ENCODE peak calls at places on chromosome 14, in six cellular contexts. One of them, this sample, is unnamed. For H3K4me1, the result is how much of the 10 kb centered on the place peaks cover.

GRCh38 chr14:69105326-69105725 is 47.6 kb downstream of the DCAF5 start:
- DNase-seq in fibroblast of lung: peak
- DNase-seq in stomach: no peak
- DNase-seq in astrocyte: peak
- DNase-seq in Panc1: no peak
- DNase-seq in kidney: no peak
- DNase-seq in this sample: no peak

GRCh38 chr14:104473649-104474574 is 105.7 kb upstream of the C14orf180 start:
- DNase-seq in fibroblast of lung: no peak
- DNase-seq in stomach: no peak
- DNase-seq in astrocyte: no peak
- DNase-seq in Panc1: no peak
- DNase-seq in kidney: no peak
- DNase-seq in this sample: no peak

GRCh38 chr14:20327005-20327869 is 5.8 kb downstream of the CCNB1IP1 start:
- DNase-seq in fibroblast of lung: peak
- DNase-seq in stomach: no peak
- DNase-seq in astrocyte: peak
- DNase-seq in Panc1: peak
- DNase-seq in kidney: no peak
- DNase-seq in this sample: no peak

GRCh38 chr14:35134329-35135123 is 12.2 kb downstream of the PRORP start:
- DNase-seq in fibroblast of lung: no peak
- DNase-seq in stomach: no peak
- DNase-seq in astrocyte: no peak
- DNase-seq in Panc1: no peak
- DNase-seq in kidney: no peak
- DNase-seq in this sample: no peak

GRCh38 chr14:99273724-99274345 is 1.8 kb upstream of the BCL11B start:
- DNase-seq in fibroblast of lung: no peak
- DNase-seq in stomach: peak
- DNase-seq in astrocyte: no peak
- DNase-seq in Panc1: no peak
- DNase-seq in kidney: no peak
- DNase-seq in this sample: no peak

GRCh38 chr14:95174184-95174804 is 17.0 kb upstream of the DICER1 start:
- DNase-seq in fibroblast of lung: peak
- DNase-seq in stomach: no peak
- DNase-seq in astrocyte: no peak
- DNase-seq in Panc1: no peak
- DNase-seq in kidney: no peak
- DNase-seq in this sample: no peak

GRCh38 chr14:77158175-77158908 is 16.8 kb upstream of the ZDHHC22 start:
- DNase-seq in fibroblast of lung: peak
- DNase-seq in stomach: no peak
- DNase-seq in astrocyte: peak
- DNase-seq in Panc1: no peak
- DNase-seq in kidney: no peak
- DNase-seq in this sample: no peak

GRCh38 chr14:97524579-97525319 is 727.6 kb downstream of the VRK1 start:
- DNase-seq in fibroblast of lung: no peak
- DNase-seq in stomach: no peak
- DNase-seq in astrocyte: no peak
- DNase-seq in Panc1: no peak
- DNase-seq in kidney: no peak
- DNase-seq in this sample: no peak

GRCh38 chr14:48690349-48690748 is 895.8 kb downstream of the RPS29 start:
- DNase-seq in fibroblast of lung: no peak
- DNase-seq in stomach: no peak
- DNase-seq in astrocyte: no peak
- DNase-seq in Panc1: no peak
- DNase-seq in kidney: no peak
- DNase-seq in this sample: no peak

GRCh38 chr14:100076630-100077029 is 11.4 kb downstream of the EVL start:
- DNase-seq in fibroblast of lung: peak
- DNase-seq in stomach: no peak
- DNase-seq in astrocyte: peak
- DNase-seq in Panc1: no peak
- DNase-seq in kidney: no peak
- DNase-seq in this sample: peak

GRCh38 chr14:21523203-21523602 is 2.9 kb downstream of the SALL2 start:
- DNase-seq in fibroblast of lung: no peak
- DNase-seq in stomach: no peak
- DNase-seq in astrocyte: no peak
- DNase-seq in Panc1: no peak
- DNase-seq in kidney: no peak
- DNase-seq in this sample: no peak

GRCh38 chr14:100283984-100284881 is 22.0 kb downstream of the SLC25A29 start:
- DNase-seq in fibroblast of lung: no peak
- DNase-seq in stomach: peak
- DNase-seq in astrocyte: no peak
- DNase-seq in Panc1: no peak
- DNase-seq in kidney: no peak
- DNase-seq in this sample: peak

GRCh38 chr14:33720388-33720787 is 230.5 kb downstream of the EGLN3 start:
- DNase-seq in fibroblast of lung: no peak
- DNase-seq in stomach: no peak
- DNase-seq in astrocyte: no peak
- DNase-seq in Panc1: no peak
- DNase-seq in kidney: no peak
- DNase-seq in this sample: no peak

GRCh38 chr14:53411110-53411509 is 258.0 kb upstream of the DDHD1 start:
- DNase-seq in fibroblast of lung: peak
- DNase-seq in stomach: no peak
- DNase-seq in astrocyte: peak
- DNase-seq in Panc1: no peak
- DNase-seq in kidney: no peak
- DNase-seq in this sample: no peak

GRCh38 chr14:21309956-21310355 is 30.1 kb downstream of the RPGRIP1 start:
- DNase-seq in fibroblast of lung: no peak
- DNase-seq in stomach: no peak
- DNase-seq in astrocyte: no peak
- DNase-seq in Panc1: no peak
- DNase-seq in kidney: no peak
- DNase-seq in this sample: no peak

GRCh38 chr14:54182419-54183040 is 214.3 kb upstream of the CDKN3 start:
- DNase-seq in fibroblast of lung: peak
- DNase-seq in stomach: no peak
- DNase-seq in astrocyte: peak
- DNase-seq in Panc1: no peak
- DNase-seq in kidney: no peak
- DNase-seq in this sample: no peak

GRCh38 chr14:65019944-65020566 is 33.4 kb downstream of the FNTB start:
- DNase-seq in fibroblast of lung: peak
- DNase-seq in stomach: peak
- DNase-seq in astrocyte: peak
- DNase-seq in Panc1: peak
- DNase-seq in kidney: no peak
- DNase-seq in this sample: no peak

GRCh38 chr14:102930138-102930752 is 7.8 kb downstream of the AMN start:
- DNase-seq in fibroblast of lung: no peak
- DNase-seq in stomach: no peak
- DNase-seq in astrocyte: no peak
- DNase-seq in Panc1: no peak
- DNase-seq in kidney: peak
- DNase-seq in this sample: no peak

GRCh38 chr14:21025374-21026151 is 702 bp upstream of the NDRG2 start:
- DNase-seq in fibroblast of lung: no peak
- DNase-seq in stomach: peak
- DNase-seq in astrocyte: no peak
- DNase-seq in Panc1: no peak
- DNase-seq in kidney: peak
- DNase-seq in this sample: peak

GRCh38 chr14:104296388-104297312 is 158.3 kb downstream of the KIF26A start:
- DNase-seq in fibroblast of lung: no peak
- DNase-seq in stomach: no peak
- DNase-seq in astrocyte: no peak
- DNase-seq in Panc1: no peak
- DNase-seq in kidney: peak
- DNase-seq in this sample: peak

GRCh38 chr14:73059326-73059725 is 992 bp downstream of the RBM25 start:
- DNase-seq in fibroblast of lung: peak
- DNase-seq in stomach: no peak
- DNase-seq in astrocyte: peak
- DNase-seq in Panc1: no peak
- DNase-seq in kidney: no peak
- DNase-seq in this sample: no peak

GRCh38 chr14:100565650-100566049 is 21.6 kb downstream of the BEGAIN start:
- DNase-seq in fibroblast of lung: no peak
- DNase-seq in stomach: no peak
- DNase-seq in astrocyte: no peak
- DNase-seq in Panc1: no peak
- DNase-seq in kidney: no peak
- DNase-seq in this sample: no peak

GRCh38 chr14:66403183-66403582 is 83.0 kb upstream of the CCDC196 start:
- DNase-seq in fibroblast of lung: peak
- DNase-seq in stomach: no peak
- DNase-seq in astrocyte: peak
- DNase-seq in Panc1: peak
- DNase-seq in kidney: no peak
- DNase-seq in this sample: no peak

GRCh38 chr14:64060648-64061096 is 207.9 kb downstream of the SYNE2 start:
- DNase-seq in fibroblast of lung: no peak
- DNase-seq in stomach: no peak
- DNase-seq in astrocyte: no peak
- DNase-seq in Panc1: peak
- DNase-seq in kidney: no peak
- DNase-seq in this sample: no peak

GRCh38 chr14:92341791-92342190 is 18.8 kb downstream of the SLC24A4 start:
- DNase-seq in fibroblast of lung: no peak
- DNase-seq in stomach: no peak
- DNase-seq in astrocyte: no peak
- DNase-seq in Panc1: no peak
- DNase-seq in kidney: no peak
- DNase-seq in this sample: no peak

GRCh38 chr14:81673930-81674329 is 140.3 kb upstream of the SEL1L start:
- DNase-seq in fibroblast of lung: no peak
- DNase-seq in stomach: no peak
- DNase-seq in astrocyte: no peak
- DNase-seq in Panc1: no peak
- DNase-seq in kidney: no peak
- DNase-seq in this sample: no peak

GRCh38 chr14:66395300-66395699 is 90.9 kb upstream of the CCDC196 start:
- DNase-seq in fibroblast of lung: no peak
- DNase-seq in stomach: no peak
- DNase-seq in astrocyte: no peak
- DNase-seq in Panc1: no peak
- DNase-seq in kidney: no peak
- DNase-seq in this sample: no peak

GRCh38 chr14:37890095-37890494 is 294.7 kb downstream of the TTC6 start:
- DNase-seq in fibroblast of lung: no peak
- DNase-seq in stomach: no peak
- DNase-seq in astrocyte: no peak
- DNase-seq in Panc1: no peak
- DNase-seq in kidney: no peak
- DNase-seq in this sample: no peak

GRCh38 chr14:101109981-101110728 is 206.6 kb upstream of the RTL1 start:
- DNase-seq in fibroblast of lung: no peak
- DNase-seq in stomach: peak
- DNase-seq in astrocyte: no peak
- DNase-seq in Panc1: no peak
- DNase-seq in kidney: peak
- DNase-seq in this sample: no peak

GRCh38 chr14:55699131-55700057 is 119.4 kb downstream of the KTN1 start:
- DNase-seq in fibroblast of lung: peak
- DNase-seq in stomach: no peak
- DNase-seq in astrocyte: peak
- DNase-seq in Panc1: no peak
- DNase-seq in kidney: no peak
- DNase-seq in this sample: no peak

GRCh38 chr14:74946659-74947281 is 8.6 kb downstream of the PGF start:
- DNase-seq in fibroblast of lung: no peak
- DNase-seq in stomach: no peak
- DNase-seq in astrocyte: no peak
- DNase-seq in Panc1: no peak
- DNase-seq in kidney: no peak
- DNase-seq in this sample: no peak
- TF ChIP-seq CTCF in fibroblast of lung: no peak
- TF ChIP-seq CTCF in stomach: no peak
- TF ChIP-seq CTCF in astrocyte: no peak
- TF ChIP-seq CTCF in Panc1: no peak
- TF ChIP-seq CTCF in kidney: no peak
- TF ChIP-seq CTCF in this sample: peak

DNA sequence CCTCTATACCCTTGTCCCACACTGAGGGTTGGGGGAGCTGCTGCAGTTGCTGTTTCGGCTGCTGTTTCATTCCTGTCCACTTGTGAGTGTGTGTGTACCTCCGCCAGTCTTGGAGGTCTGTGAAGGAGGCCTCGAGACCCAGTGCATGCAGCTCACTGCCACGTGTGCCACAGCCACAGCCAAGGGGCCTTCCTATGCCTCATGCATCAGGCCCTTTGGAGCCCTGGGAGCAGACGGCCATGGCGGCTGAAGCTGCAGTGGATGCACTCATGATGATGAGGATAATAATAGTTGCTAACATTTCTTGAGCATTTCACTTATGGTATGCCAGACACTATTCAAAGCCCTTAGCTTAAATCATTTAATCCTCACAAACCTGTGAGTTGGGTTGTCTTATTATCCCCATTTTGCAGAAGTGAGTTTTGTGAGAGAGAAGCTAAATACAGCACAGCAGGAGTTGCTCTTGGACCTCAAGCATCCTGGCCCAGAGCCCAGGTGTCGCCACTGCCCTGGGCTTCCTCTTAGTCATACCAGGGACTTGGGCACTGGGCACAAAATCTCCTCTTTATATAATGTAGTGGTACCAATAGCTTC is 156.6 kb downstream of the PRKCH start:
- DNase-seq in fibroblast of lung: peak
- DNase-seq in stomach: peak
- DNase-seq in astrocyte: no peak
- DNase-seq in Panc1: no peak
- DNase-seq in kidney: peak
- DNase-seq in this sample: peak
- H3K4me1 ChIP-seq in fibroblast of lung: under half
- H3K4me1 ChIP-seq in stomach: half or more
- H3K4me1 ChIP-seq in astrocyte: under half
- H3K4me1 ChIP-seq in Panc1: under half
- H3K4me1 ChIP-seq in kidney: under half
- H3K4me1 ChIP-seq in this sample: half or more

DNA sequence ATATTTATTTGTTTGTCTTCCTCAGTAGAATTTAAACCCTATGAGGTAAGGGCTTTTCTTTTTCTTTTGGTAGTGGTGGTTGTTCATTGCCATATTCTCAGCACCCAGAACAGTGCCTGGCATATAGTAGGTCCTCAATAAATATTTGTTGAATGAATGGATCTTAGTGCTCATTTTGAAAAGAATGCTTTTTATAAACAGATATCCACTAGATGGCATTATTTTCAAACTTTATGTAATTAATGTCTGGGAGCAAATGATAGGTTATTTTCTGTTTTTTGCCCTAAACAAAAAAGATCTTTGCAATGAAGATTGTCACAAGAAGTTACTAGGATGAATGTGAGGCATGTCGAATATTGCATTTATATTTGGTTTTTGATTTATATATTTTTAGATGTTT is 64.1 kb downstream of the RAD51B start:
- DNase-seq in fibroblast of lung: peak
- DNase-seq in stomach: no peak
- DNase-seq in astrocyte: no peak
- DNase-seq in Panc1: no peak
- DNase-seq in kidney: no peak
- DNase-seq in this sample: no peak
- TF ChIP-seq CTCF in fibroblast of lung: peak
- TF ChIP-seq CTCF in stomach: no peak
- TF ChIP-seq CTCF in astrocyte: no peak
- TF ChIP-seq CTCF in Panc1: peak
- TF ChIP-seq CTCF in kidney: no peak
- TF ChIP-seq CTCF in this sample: peak

GRCh38 chr14:90850487-90850886 is 34.3 kb upstream of the TTC7B start:
- DNase-seq in fibroblast of lung: peak
- DNase-seq in stomach: no peak
- DNase-seq in astrocyte: peak
- DNase-seq in Panc1: peak
- DNase-seq in kidney: no peak
- DNase-seq in this sample: no peak
- H3K4me1 ChIP-seq in fibroblast of lung: under half
- H3K4me1 ChIP-seq in stomach: under half
- H3K4me1 ChIP-seq in astrocyte: under half
- H3K4me1 ChIP-seq in Panc1: under half
- H3K4me1 ChIP-seq in kidney: under half
- H3K4me1 ChIP-seq in this sample: under half

This sample was measured in upper lobe of right lung.